ENCODE peak calls at places on chromosomes 13 and 19, in four cellular contexts. R is AG09319, U is cardiac fibroblast, J is fibroblast of lung. N is an unnamed sample.

GRCh38 chr13:23960566-23961156 is 63.4 kb upstream of the C1QTNF9B start:
- DNase-seq in R (no peak), U (peak), J (peak), N (no peak)

GRCh38 chr19:3184847-3185481 is 766 bp upstream of the NCLN start:
- DNase-seq in R (peak), U (peak), J (no peak), N (no peak)

GRCh38 chr13:97986841-97987240 is 33.4 kb downstream of the IPO5 start:
- DNase-seq in R (no peak), U (no peak), J (no peak), N (no peak)

GRCh38 chr13:100535401-100536135 is 53.0 kb downstream of the GGACT start:
- DNase-seq in R (no peak), U (peak), J (no peak), N (no peak)

GRCh38 chr19:36093687-36094086 is 17.3 kb upstream of the OVOL3 start:
- DNase-seq in R (no peak), U (peak), J (peak), N (no peak)

GRCh38 chr19:19817357-19817756 is 4.2 kb downstream of the ZNF506 start:
- DNase-seq in R (no peak), U (no peak), J (no peak), N (no peak)

GRCh38 chr13:94716016-94716415 is 3.7 kb upstream of the SOX21 start:
- DNase-seq in R (no peak), U (peak), J (no peak), N (no peak)

GRCh38 chr19:8491574-8491973 is 10.9 kb downstream of the PRAM1 start:
- DNase-seq in R (no peak), U (no peak), J (no peak), N (no peak)

GRCh38 chr19:19256072-19256969 is 16.8 kb downstream of the TM6SF2 start:
- DNase-seq in R (no peak), U (no peak), J (no peak), N (no peak)

GRCh38 chr13:106700007-106700950 is 132.3 kb upstream of the ARGLU1 start:
- DNase-seq in R (no peak), U (no peak), J (no peak), N (no peak)

GRCh38 chr13:23616228-23616627 is 46.0 kb downstream of the TNFRSF19 start:
- DNase-seq in R (no peak), U (no peak), J (no peak), N (no peak)

GRCh38 chr19:49676136-49676689 is 858 bp upstream of the PRMT1 start:
- DNase-seq in R (peak), U (peak), J (peak), N (peak)

GRCh38 chr13:29503041-29503837 is 92.2 kb downstream of the SLC7A1 start:
- DNase-seq in R (no peak), U (no peak), J (peak), N (no peak)

GRCh38 chr13:43596924-43597598 is 189.7 kb downstream of the ENOX1 start:
- DNase-seq in R (no peak), U (no peak), J (no peak), N (no peak)

GRCh38 chr13:40235160-40235796 is 431.2 kb downstream of the FOXO1 start:
- DNase-seq in R (peak), U (no peak), J (no peak), N (no peak)

GRCh38 chr19:34489175-34489574 is 7.6 kb downstream of the WTIP start:
- DNase-seq in R (no peak), U (no peak), J (no peak), N (no peak)

GRCh38 chr19:40576181-40576584 is 490 bp upstream of the SHKBP1 start:
- DNase-seq in R (no peak), U (no peak), J (no peak), N (no peak)

GRCh38 chr13:97724450-97724849 is 229.0 kb upstream of the IPO5 start:
- DNase-seq in R (no peak), U (peak), J (no peak), N (no peak)

GRCh38 chr19:53130506-53130905 is 2.2 kb downstream of the ZNF415 start:
- DNase-seq in R (no peak), U (no peak), J (peak), N (no peak)

GRCh38 chr13:80444240-80445015 is 103.5 kb upstream of the SPRY2 start:
- DNase-seq in R (no peak), U (no peak), J (no peak), N (no peak)

GRCh38 chr19:996051-996838 is 4.0 kb upstream of the GRIN3B start:
- DNase-seq in R (no peak), U (peak), J (peak), N (no peak)

GRCh38 chr13:23087884-23088283 is 92.9 kb upstream of the SGCG start:
- DNase-seq in R (no peak), U (peak), J (peak), N (no peak)

GRCh38 chr19:6668696-6669095 is 1.3 kb downstream of the TNFSF14 start:
- DNase-seq in R (no peak), U (no peak), J (no peak), N (no peak)

GRCh38 chr13:51437550-51438127 is 15.2 kb downstream of the INTS6 start:
- DNase-seq in R (no peak), U (no peak), J (no peak), N (no peak)

GRCh38 chr13:51432576-51432975 is 20.3 kb downstream of the INTS6 start:
- DNase-seq in R (no peak), U (no peak), J (no peak), N (no peak)

DNA sequence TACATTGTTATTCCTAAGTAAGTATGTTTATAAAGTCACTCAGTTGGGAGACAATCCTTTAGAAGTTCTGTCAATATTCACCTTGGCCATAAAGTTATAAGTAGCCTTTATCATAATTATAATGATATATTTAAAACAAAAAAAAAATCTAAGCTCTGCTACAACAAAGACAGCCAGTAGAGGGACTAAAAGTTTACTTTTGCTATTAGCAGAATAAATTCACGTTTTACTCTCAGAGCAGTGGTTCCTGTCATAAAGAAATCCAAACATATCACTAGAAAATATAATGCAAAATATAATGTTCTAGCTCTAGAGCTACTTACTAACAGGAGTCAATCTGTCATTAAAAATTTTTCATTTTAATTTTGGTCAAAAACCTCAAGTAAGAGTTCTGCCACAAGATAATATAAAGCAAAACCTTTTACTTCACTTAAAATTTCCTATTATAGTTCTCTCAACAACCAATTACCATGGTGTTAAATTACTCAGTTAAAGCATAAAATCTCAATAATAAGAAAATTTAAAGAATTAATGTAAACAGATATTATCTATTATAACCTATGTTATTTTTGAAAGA is 17.7 kb downstream of the INTS6 start:
- DNase-seq in R (no peak), U (peak), J (no peak), N (no peak)
- TF ChIP-seq CTCF in R (peak), U (peak), J (peak), N (peak)

GRCh38 chr13:110953833-110954532 is 39.1 kb upstream of the ANKRD10 start:
- DNase-seq in R (no peak), U (no peak), J (no peak), N (no peak)

GRCh38 chr13:110960219-110960618 is 45.4 kb upstream of the ANKRD10 start:
- DNase-seq in R (no peak), U (no peak), J (no peak), N (no peak)

GRCh38 chr13:110953416-110953815 is 38.5 kb upstream of the ANKRD10 start:
- DNase-seq in R (no peak), U (no peak), J (no peak), N (no peak)

GRCh38 chr13:110957931-110958330 is 43.1 kb upstream of the ANKRD10 start:
- DNase-seq in R (no peak), U (no peak), J (no peak), N (no peak)

GRCh38 chr13:110957181-110957884 is 42.5 kb upstream of the ANKRD10 start:
- DNase-seq in R (no peak), U (peak), J (no peak), N (no peak)
- TF ChIP-seq CTCF in R (peak), U (peak), J (no peak), N (no peak)

GRCh38 chr19:42293539-42293938 is 8.4 kb upstream of the PRR19 start:
- DNase-seq in R (no peak), U (no peak), J (no peak), N (no peak)
- TF ChIP-seq CTCF in R (no peak), U (peak), J (no peak), N (peak)

GRCh38 chr13:34772881-34773280 is 169.2 kb upstream of the NBEA start:
- DNase-seq in R (no peak), U (no peak), J (no peak), N (no peak)
- TF ChIP-seq CTCF in R (no peak), U (no peak), J (no peak), N (no peak)

GRCh38 chr19:57389730-57390598 is at the start of gene ZNF548:
- DNase-seq in R (peak), U (peak), J (peak), N (peak)
- TF ChIP-seq CTCF in R (peak), U (peak), J (peak), N (peak)